ENCODE peak calls at places on chromosome 11, in four cellular contexts. E is HepG2, P is NT2/D1, R is K562. L is an unnamed sample.

GRCh38 chr11:26958005-26958404 is 35.9 kb upstream of the FIBIN start:
- DNase-seq in R (no peak), P (no peak), E (no peak), L (no peak)

GRCh38 chr11:106466441-106467190 is 389.2 kb downstream of the AASDHPPT start:
- DNase-seq in R (no peak), E (peak; percentile 36), P (no peak), L (no peak)

GRCh38 chr11:44256673-44257291 is 53.2 kb downstream of the ALX4 start:
- DNase-seq in E (peak; percentile 22), R (peak; percentile 38), P (no peak), L (no peak)

GRCh38 chr11:31480930-31481329 is 28.5 kb downstream of the IMMP1L start:
- DNase-seq in E (no peak), P (no peak), R (no peak), L (peak; percentile 48)

GRCh38 chr11:57800444-57801184 is 39.0 kb downstream of the CTNND1 start:
- DNase-seq in E (peak; percentile 98), P (peak; percentile 76), R (peak; percentile 71), L (peak; percentile 40)

GRCh38 chr11:34380696-34381095 is 22.9 kb upstream of the ABTB2 start:
- DNase-seq in R (no peak), P (no peak), E (peak; percentile 31), L (no peak)

GRCh38 chr11:75919525-75919924 is 104.5 kb downstream of the UVRAG start:
- DNase-seq in R (no peak), E (no peak), P (no peak), L (no peak)

GRCh38 chr11:68325183-68325893 is 12.9 kb downstream of the LRP5 start:
- DNase-seq in E (no peak), R (no peak), P (no peak), L (no peak)

GRCh38 chr11:14854057-14854456 is 38.0 kb downstream of the CYP2R1 start:
- DNase-seq in P (no peak), R (no peak), E (no peak), L (no peak)

GRCh38 chr11:37712246-37712645 is 1114.2 kb upstream of the RAG2 start:
- DNase-seq in P (peak; percentile 52), E (no peak), R (no peak), L (peak; percentile 8)

GRCh38 chr11:119594639-119595249 is 134.3 kb downstream of the NECTIN1 start:
- DNase-seq in R (peak; percentile 77), P (no peak), E (peak; percentile 23), L (no peak)

GRCh38 chr11:69525516-69526452 is 44.3 kb downstream of the LINC01488 start:
- DNase-seq in R (no peak), E (no peak), P (no peak), L (no peak)

GRCh38 chr11:33531743-33532181 is 168.9 kb downstream of the C11orf91 start:
- DNase-seq in R (no peak), E (no peak), P (no peak), L (no peak)

GRCh38 chr11:125083312-125084056 is 20.4 kb downstream of the SLC37A2 start:
- DNase-seq in P (no peak), E (no peak), R (no peak), L (no peak)

GRCh38 chr11:14341968-14342367 is 17.0 kb downstream of the RRAS2 start:
- DNase-seq in P (no peak), R (no peak), E (no peak), L (no peak)

GRCh38 chr11:46272816-46273427 is 4.5 kb upstream of the CREB3L1 start:
- DNase-seq in E (no peak), P (no peak), R (peak; percentile 46), L (no peak)

GRCh38 chr11:70471254-70471653 is 72.9 kb downstream of the CTTN start:
- DNase-seq in P (peak; percentile 66), R (peak; percentile 87), E (no peak), L (peak; percentile 78)

DNA sequence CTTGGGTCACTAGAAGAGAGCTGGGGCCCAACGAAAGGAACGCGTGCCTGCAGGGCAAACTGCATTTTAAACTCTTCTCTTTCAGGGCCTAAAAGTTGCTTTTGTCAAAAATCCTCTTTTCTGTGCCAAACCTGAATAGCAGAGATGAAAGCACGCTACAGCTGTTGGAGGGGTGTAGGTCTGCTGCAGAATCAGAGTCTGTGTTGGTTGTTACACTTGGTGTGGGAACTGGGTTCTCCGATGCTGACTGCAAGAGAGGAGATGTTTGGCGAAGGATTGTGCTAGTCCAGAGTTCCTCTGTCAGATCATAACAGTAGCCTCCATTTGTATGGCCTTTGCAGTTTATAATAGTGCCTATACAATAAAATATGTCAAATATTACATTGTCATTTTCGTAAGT is 41.8 kb downstream of the BARX2 start:
- DNase-seq in E (no peak), R (no peak), P (no peak), L (no peak)
- H3K27me3 ChIP-seq in E (no peaks in the 10 kb centered on the region), R (no peaks in the 10 kb centered on the region), P (no peaks in the 10 kb centered on the region), L (no peaks in the 10 kb centered on the region)

DNA sequence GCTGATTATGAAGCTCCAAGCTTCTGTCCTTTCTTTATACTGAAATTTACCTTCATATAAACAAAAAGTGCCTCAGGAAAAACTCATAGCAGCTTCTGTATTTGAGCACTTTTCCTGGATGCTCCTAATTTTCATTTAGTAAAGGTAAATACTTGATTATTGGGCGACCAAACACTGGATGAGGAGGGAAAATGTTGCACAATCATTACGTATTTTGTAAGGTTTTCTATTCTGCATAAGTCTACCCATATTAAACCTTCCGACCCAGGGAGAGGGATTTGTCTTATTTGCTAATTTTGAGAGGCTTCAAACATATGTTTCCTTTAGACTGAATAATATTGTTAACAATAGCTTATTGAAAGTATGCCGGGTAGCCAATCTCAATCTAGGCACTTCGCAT is 4.3 kb upstream of the SLC6A5 start:
- DNase-seq in R (no peak), E (no peak), P (no peak), L (no peak)
- H3K27me3 ChIP-seq in R (peaks cover 27% of the 10 kb centered on the region), E (peaks cover 1% of the 10 kb centered on the region), P (no peaks in the 10 kb centered on the region), L (peaks cover 24% of the 10 kb centered on the region)

GRCh38 chr11:72247584-72247983 is 3.6 kb upstream of the PHOX2A start:
- DNase-seq in P (no peak), R (no peak), E (no peak), L (no peak)

GRCh38 chr11:72251614-72252013 is 7.6 kb upstream of the PHOX2A start:
- DNase-seq in R (no peak), P (no peak), E (no peak), L (no peak)

GRCh38 chr11:72249961-72250360 is 6.0 kb upstream of the PHOX2A start:
- DNase-seq in R (no peak), P (no peak), E (no peak), L (no peak)

GRCh38 chr11:72254299-72254993 is 10.5 kb upstream of the PHOX2A start:
- DNase-seq in R (no peak), E (no peak), P (no peak), L (no peak)

DNA sequence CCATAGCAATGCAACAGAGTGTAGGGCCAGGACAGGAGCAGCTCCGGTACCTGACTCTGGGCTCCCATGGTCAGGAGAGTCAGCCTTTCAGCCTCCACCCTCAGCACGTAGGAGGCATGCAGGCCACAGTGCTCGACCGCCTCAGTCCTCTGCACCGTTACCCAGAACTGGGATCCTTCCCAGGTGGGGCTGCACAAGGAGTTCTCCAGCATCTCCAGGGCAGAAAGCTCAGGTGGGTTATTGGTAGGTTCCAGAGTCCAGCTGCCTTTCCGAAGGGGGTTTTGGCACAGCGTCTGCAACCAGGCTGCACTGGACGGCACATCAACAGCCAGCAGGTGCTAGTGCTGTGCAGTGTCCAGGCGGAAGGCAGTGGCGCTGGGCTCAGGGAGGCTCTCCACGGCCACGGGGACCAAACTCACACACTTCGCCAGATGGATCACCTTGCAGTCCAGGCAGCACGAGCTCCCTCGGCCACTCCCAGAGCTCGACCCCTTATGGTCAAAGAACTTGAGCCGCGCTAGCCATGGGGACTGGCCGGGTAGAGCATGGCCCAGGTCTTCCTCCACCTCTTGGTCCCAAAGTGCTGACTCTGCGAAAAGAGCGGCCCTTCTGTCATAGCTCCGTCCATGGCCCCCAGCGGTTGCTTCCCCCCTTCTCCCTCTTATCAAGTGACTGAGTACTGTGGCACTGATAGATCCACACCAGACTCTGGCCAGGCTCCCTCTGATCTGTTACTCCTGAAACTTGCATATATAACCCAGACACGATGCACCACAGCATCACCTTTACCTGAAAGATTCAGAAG is 6.9 kb upstream of the PHOX2A start:
- DNase-seq in P (no peak), R (no peak), E (no peak), L (no peak)
- H3K27me3 ChIP-seq in P (peaks cover 11% of the 10 kb centered on the region), R (peaks cover 21% of the 10 kb centered on the region), E (peaks cover 4% of the 10 kb centered on the region), L (peaks cover 13% of the 10 kb centered on the region)

GRCh38 chr11:4375431-4376113 is 7.4 kb upstream of the OR52B4 start:
- DNase-seq in R (no peak), E (no peak), P (no peak), L (no peak)

GRCh38 chr11:4368286-4368685 is at the start of gene OR52B4:
- DNase-seq in P (no peak), R (no peak), E (no peak), L (no peak)

GRCh38 chr11:4370166-4370565 is 2.0 kb upstream of the OR52B4 start:
- DNase-seq in R (no peak), P (no peak), E (no peak), L (no peak)
- H3K27me3 ChIP-seq in R (peaks cover 2% of the 10 kb centered on the region), P (no peaks in the 10 kb centered on the region), E (no peaks in the 10 kb centered on the region), L (no peaks in the 10 kb centered on the region)

GRCh38 chr11:134231958-134232674 is 7.6 kb downstream of the VPS26B start:
- DNase-seq in R (no peak), E (no peak), P (no peak), L (no peak)
- H3K27me3 ChIP-seq in R (no peaks in the 10 kb centered on the region), E (no peaks in the 10 kb centered on the region), P (no peaks in the 10 kb centered on the region), L (no peaks in the 10 kb centered on the region)

GRCh38 chr11:126843096-126843495 is 157.5 kb downstream of the KIRREL3 start:
- DNase-seq in R (no peak), E (no peak), P (no peak), L (no peak)
- H3K27me3 ChIP-seq in R (no peaks in the 10 kb centered on the region), E (no peaks in the 10 kb centered on the region), P (no peaks in the 10 kb centered on the region), L (peaks cover 2% of the 10 kb centered on the region)

DNA sequence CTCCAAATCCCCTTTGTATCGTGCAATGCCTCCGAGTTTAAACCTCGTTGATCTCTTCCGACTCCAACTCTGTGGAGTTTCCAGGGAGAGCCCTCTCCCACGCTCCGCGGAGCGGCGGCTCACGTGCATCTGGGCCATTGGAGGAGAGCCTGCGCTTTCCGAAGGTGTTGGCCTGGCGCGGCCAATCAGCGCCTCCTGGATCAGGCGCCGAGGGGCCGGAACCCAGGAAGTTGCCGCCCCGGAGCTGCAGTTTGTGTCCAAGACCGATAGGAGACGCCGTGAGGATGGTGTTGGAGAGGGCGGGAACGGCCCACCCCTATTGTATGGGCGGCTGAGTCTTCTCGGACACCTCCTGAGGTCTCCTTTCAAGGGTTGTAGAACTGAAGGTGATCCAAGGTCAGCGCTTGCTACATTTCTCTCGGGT is 1.6 kb downstream of the ADAMTS15 start:
- DNase-seq in P (peak; percentile 68), R (no peak), E (no peak), L (no peak)
- H3K27me3 ChIP-seq in P (peaks cover 75% of the 10 kb centered on the region), R (no peaks in the 10 kb centered on the region), E (peaks cover 4% of the 10 kb centered on the region), L (no peaks in the 10 kb centered on the region)

L was measured in HAP-1.